ENCODE peak calls at places on chromosomes 12 and 14, in six cellular contexts. Z is ELR; W is GM23248; J is fibroblast of lung; N is activated T-cell treated with anti-CD3 and anti-CD28 coated beads for 24 hours; R is stimulated activated CD4-positive, alpha-beta T cell treated with anti-CD3 and anti-CD28 coated beads, Interleukin-15, amount 100 ng/mL, for 48 hours. G is an unnamed sample.

GRCh38 chr12:5078423-5078822 is 34.7 kb downstream of the KCNA5 start:
- DNase-seq in W (no peak), R (no peak), Z (no peak), J (no peak), N (no peak), G (no peak)

GRCh38 chr12:49558526-49558925 is 9.4 kb downstream of the MCRS1 start:
- DNase-seq in W (no peak), J (no peak), N (no peak), Z (no peak), R (no peak), G (no peak)

GRCh38 chr14:23514009-23514962 is 37.3 kb downstream of the ZFHX2 start:
- DNase-seq in N (no peak), J (no peak), W (no peak), R (no peak), Z (no peak), G (no peak)

GRCh38 chr12:45050331-45050750 is 558 bp downstream of the DBX2 start:
- DNase-seq in J (no peak), R (no peak), Z (no peak), W (no peak), N (no peak), G (no peak)

GRCh38 chr14:55731881-55732498 is 152.0 kb downstream of the KTN1 start:
- DNase-seq in Z (peak; percentile 40), W (peak; percentile 42), R (peak; percentile 10), J (peak; percentile 47), N (peak; percentile 28), G (no peak)

GRCh38 chr14:91399868-91400640 is 17.6 kb downstream of the CCDC88C start:
- DNase-seq in N (no peak), R (no peak), W (no peak), J (no peak), Z (no peak), G (no peak)

GRCh38 chr14:26596722-26597030 is 1.2 kb downstream of the NOVA1 start:
- DNase-seq in R (no peak), Z (no peak), J (peak; percentile 25), N (no peak), W (peak; percentile 38), G (peak; percentile 15)

GRCh38 chr14:50943261-50943942 is 881 bp downstream of the PYGL start:
- DNase-seq in R (no peak), Z (peak; percentile 61), J (peak; percentile 52), N (no peak), W (peak; percentile 54), G (peak; percentile 71)

GRCh38 chr12:124620606-124621295 is 53.3 kb upstream of the NCOR2 start:
- DNase-seq in N (no peak), J (no peak), Z (peak; percentile 22), W (peak; percentile 96), R (no peak), G (no peak)

GRCh38 chr12:82522762-82523161 is 163.9 kb upstream of the TMTC2 start:
- DNase-seq in J (no peak), Z (no peak), R (no peak), N (no peak), W (no peak), G (no peak)

GRCh38 chr14:75254901-75255300 is 23.7 kb upstream of the FOS start:
- DNase-seq in Z (no peak), N (no peak), J (no peak), W (no peak), R (no peak), G (no peak)

GRCh38 chr12:81161680-81162079 is 83.8 kb downstream of the ACSS3 start:
- DNase-seq in N (no peak), Z (no peak), R (no peak), W (no peak), J (no peak), G (no peak)

GRCh38 chr12:63445266-63445665 is 223.0 kb downstream of the DPY19L2 start:
- DNase-seq in J (no peak), W (no peak), N (no peak), Z (no peak), R (no peak), G (no peak)

GRCh38 chr14:104724981-104725771 is 1.1 kb downstream of the ADSS1 start:
- DNase-seq in W (peak; percentile 63), Z (peak; percentile 53), J (peak; percentile 63), R (no peak), N (no peak), G (no peak)

GRCh38 chr12:67782573-67782972 is 134.0 kb downstream of the DYRK2 start:
- DNase-seq in Z (no peak), R (no peak), J (no peak), N (no peak), W (no peak), G (no peak)

GRCh38 chr14:34628681-34629135 is 1.2 kb downstream of the SNX6 start:
- DNase-seq in W (peak; percentile 27), N (no peak), R (no peak), J (no peak), Z (no peak), G (no peak)

GRCh38 chr14:71753126-71753830 is 179.0 kb upstream of the RGS6 start:
- DNase-seq in Z (peak; percentile 94), R (peak; percentile 29), W (peak; percentile 91), N (peak; percentile 61), J (peak; percentile 91), G (peak; percentile 77)

GRCh38 chr12:67424784-67425183 is 155.6 kb downstream of the CAND1 start:
- DNase-seq in Z (no peak), W (no peak), R (no peak), J (no peak), N (no peak), G (no peak)

GRCh38 chr14:105931808-105932483 is 405.6 kb downstream of the TMEM121 start:
- DNase-seq in J (no peak), N (no peak), W (no peak), Z (no peak), R (no peak), G (no peak)

GRCh38 chr14:104604461-104605449 is at the start of gene TMEM179:
- DNase-seq in R (no peak), Z (no peak), J (no peak), W (peak; percentile 35), N (no peak), G (peak; percentile 72)

GRCh38 chr12:110658882-110659281 is 30.0 kb downstream of the HVCN1 start:
- DNase-seq in W (no peak), Z (no peak), J (no peak), R (no peak), N (no peak), G (no peak)

GRCh38 chr14:86790408-86791364 is 1202.3 kb downstream of the GALC start:
- DNase-seq in J (no peak), W (no peak), N (no peak), Z (peak; percentile 30), R (no peak), G (no peak)

GRCh38 chr12:76674669-76675315 is 89.1 kb upstream of the ZDHHC17 start:
- DNase-seq in W (no peak), N (no peak), R (no peak), J (no peak), Z (no peak), G (no peak)

GRCh38 chr12:11771895-11772502 is 122.5 kb downstream of the ETV6 start:
- DNase-seq in R (no peak), W (no peak), N (no peak), Z (no peak), J (peak; percentile 14), G (no peak)

GRCh38 chr12:132227156-132227555 is 82.9 kb downstream of the NOC4L start:
- DNase-seq in W (no peak), N (no peak), J (no peak), Z (no peak), R (no peak), G (peak; percentile 29)

GRCh38 chr12:52217223-52217622 is 15.8 kb upstream of the KRT7 start:
- DNase-seq in W (no peak), N (no peak), Z (no peak), R (no peak), J (no peak), G (peak; percentile 85)

GRCh38 chr12:49901986-49902385 is 1.7 kb downstream of the FAIM2 start:
- DNase-seq in W (no peak), J (no peak), Z (no peak), N (no peak), R (no peak), G (peak; percentile 5)

GRCh38 chr12:127811988-127812387 is 455.0 kb upstream of the TMEM132C start:
- DNase-seq in R (no peak), N (no peak), W (peak; percentile 94), Z (no peak), J (no peak), G (no peak)

GRCh38 chr12:53251477-53252348 is 16.4 kb upstream of the ESPL1 start:
- DNase-seq in R (peak; percentile 44), N (peak; percentile 55), J (peak; percentile 67), Z (peak; percentile 81), W (peak; percentile 90), G (peak; percentile 82)

GRCh38 chr12:123054371-123054770 is 73.9 kb downstream of the ARL6IP4 start:
- DNase-seq in W (no peak), R (no peak), J (no peak), Z (no peak), N (no peak), G (no peak)

GRCh38 chr12:53065975-53066593 is 13.1 kb downstream of the SPRYD3 start:
- DNase-seq in N (peak; percentile 48), Z (peak; percentile 89), W (peak; percentile 89), J (peak; percentile 88), R (no peak), G (peak; percentile 79)